ENCODE peak calls at places on chromosomes 4 and X, in five cellular contexts. One of them, this sample, is unnamed.

GRCh38 chr4:82172186-82172585 is 201.6 kb downstream of the HNRNPD start:
- DNase-seq in neural progenitor cell: no peak
- DNase-seq in fibroblast of the aortic adventitia: no peak
- DNase-seq in ascending aorta: no peak
- DNase-seq in cardiac fibroblast: no peak
- DNase-seq in this sample: no peak

GRCh38 chr4:36215627-36216026 is 28.7 kb downstream of the ARAP2 start:
- DNase-seq in cardiac fibroblast: no peak
- DNase-seq in ascending aorta: no peak
- DNase-seq in neural progenitor cell: no peak
- DNase-seq in fibroblast of the aortic adventitia: no peak
- DNase-seq in this sample: no peak

GRCh38 chr4:105306158-105306781 is 159.6 kb downstream of the TET2 start:
- DNase-seq in fibroblast of the aortic adventitia: no peak
- DNase-seq in ascending aorta: no peak
- DNase-seq in cardiac fibroblast: peak
- DNase-seq in neural progenitor cell: no peak
- DNase-seq in this sample: no peak

GRCh38 chr4:82467442-82467841 is 37.1 kb downstream of the ENOPH1 start:
- DNase-seq in ascending aorta: no peak
- DNase-seq in neural progenitor cell: no peak
- DNase-seq in cardiac fibroblast: peak
- DNase-seq in fibroblast of the aortic adventitia: peak
- DNase-seq in this sample: no peak

GRCh38 chr4:55184600-55185523 is 59.5 kb upstream of the KDR start:
- DNase-seq in cardiac fibroblast: peak
- DNase-seq in ascending aorta: no peak
- DNase-seq in neural progenitor cell: no peak
- DNase-seq in fibroblast of the aortic adventitia: peak
- DNase-seq in this sample: peak

GRCh38 chr4:52234539-52235174 is 183.6 kb downstream of the SPATA18 start:
- DNase-seq in neural progenitor cell: peak
- DNase-seq in ascending aorta: no peak
- DNase-seq in fibroblast of the aortic adventitia: peak
- DNase-seq in cardiac fibroblast: peak
- DNase-seq in this sample: peak

GRCh38 chr4:124177647-124178425 is 534.7 kb downstream of the ANKRD50 start:
- DNase-seq in ascending aorta: no peak
- DNase-seq in neural progenitor cell: no peak
- DNase-seq in cardiac fibroblast: peak
- DNase-seq in fibroblast of the aortic adventitia: peak
- DNase-seq in this sample: peak

GRCh38 chr4:5045099-5045498 is 6.2 kb upstream of the STK32B start:
- DNase-seq in neural progenitor cell: no peak
- DNase-seq in ascending aorta: no peak
- DNase-seq in cardiac fibroblast: no peak
- DNase-seq in fibroblast of the aortic adventitia: no peak
- DNase-seq in this sample: peak

GRCh38 chr4:84563002-84563401 is 19.9 kb upstream of the CDS1 start:
- DNase-seq in cardiac fibroblast: no peak
- DNase-seq in fibroblast of the aortic adventitia: no peak
- DNase-seq in ascending aorta: no peak
- DNase-seq in neural progenitor cell: no peak
- DNase-seq in this sample: no peak

GRCh38 chr4:47722176-47722575 is 115.7 kb downstream of the CORIN start:
- DNase-seq in ascending aorta: no peak
- DNase-seq in cardiac fibroblast: no peak
- DNase-seq in fibroblast of the aortic adventitia: no peak
- DNase-seq in neural progenitor cell: no peak
- DNase-seq in this sample: no peak

GRCh38 chr4:39620551-39620950 is 18.1 kb downstream of the SMIM14 start:
- DNase-seq in neural progenitor cell: no peak
- DNase-seq in ascending aorta: no peak
- DNase-seq in cardiac fibroblast: no peak
- DNase-seq in fibroblast of the aortic adventitia: peak
- DNase-seq in this sample: no peak

GRCh38 chr4:1566838-1567518 is 117.1 kb downstream of the FAM53A start:
- DNase-seq in neural progenitor cell: no peak
- DNase-seq in ascending aorta: no peak
- DNase-seq in cardiac fibroblast: no peak
- DNase-seq in fibroblast of the aortic adventitia: no peak
- DNase-seq in this sample: no peak

GRCh38 chr4:81635747-81636146 is 164.0 kb upstream of the RASGEF1B start:
- DNase-seq in neural progenitor cell: no peak
- DNase-seq in cardiac fibroblast: no peak
- DNase-seq in ascending aorta: peak
- DNase-seq in fibroblast of the aortic adventitia: no peak
- DNase-seq in this sample: peak

GRCh38 chr4:1471443-1472147 is 65.4 kb upstream of the NKX1-1 start:
- DNase-seq in neural progenitor cell: no peak
- DNase-seq in fibroblast of the aortic adventitia: peak
- DNase-seq in cardiac fibroblast: no peak
- DNase-seq in ascending aorta: no peak
- DNase-seq in this sample: no peak

GRCh38 chr4:140427919-140428471 is 547 bp upstream of the CLGN start:
- DNase-seq in neural progenitor cell: no peak
- DNase-seq in cardiac fibroblast: no peak
- DNase-seq in ascending aorta: no peak
- DNase-seq in fibroblast of the aortic adventitia: peak
- DNase-seq in this sample: no peak

GRCh38 chr4:128357286-128357685 is 69.7 kb upstream of the PGRMC2 start:
- DNase-seq in fibroblast of the aortic adventitia: peak
- DNase-seq in cardiac fibroblast: peak
- DNase-seq in neural progenitor cell: no peak
- DNase-seq in ascending aorta: no peak
- DNase-seq in this sample: no peak

GRCh38 chr4:183628189-183628588 is 30.8 kb downstream of the RWDD4 start:
- DNase-seq in ascending aorta: no peak
- DNase-seq in cardiac fibroblast: no peak
- DNase-seq in fibroblast of the aortic adventitia: no peak
- DNase-seq in neural progenitor cell: no peak
- DNase-seq in this sample: no peak

GRCh38 chr4:19945979-19946380 is 305.7 kb upstream of the SLIT2 start:
- DNase-seq in fibroblast of the aortic adventitia: peak
- DNase-seq in neural progenitor cell: no peak
- DNase-seq in cardiac fibroblast: peak
- DNase-seq in ascending aorta: no peak
- DNase-seq in this sample: peak

GRCh38 chr4:98630804-98631454 is 27.5 kb downstream of the TSPAN5 start:
- DNase-seq in ascending aorta: no peak
- DNase-seq in fibroblast of the aortic adventitia: peak
- DNase-seq in cardiac fibroblast: no peak
- DNase-seq in neural progenitor cell: no peak
- DNase-seq in this sample: no peak

GRCh38 chrX:153440556-153441135 is 5.2 kb downstream of the TREX2 start:
- DNase-seq in neural progenitor cell: no peak
- DNase-seq in ascending aorta: no peak
- DNase-seq in cardiac fibroblast: no peak
- DNase-seq in fibroblast of the aortic adventitia: no peak
- DNase-seq in this sample: no peak
- H3K4me3 ChIP-seq in neural progenitor cell: no peak
- H3K4me3 ChIP-seq in ascending aorta: no peak
- H3K4me3 ChIP-seq in cardiac fibroblast: no peak
- H3K4me3 ChIP-seq in fibroblast of the aortic adventitia: no peak
- H3K4me3 ChIP-seq in this sample: no peak

GRCh38 chr4:26084414-26084813 is 170.4 kb downstream of the SMIM20 start:
- DNase-seq in fibroblast of the aortic adventitia: no peak
- DNase-seq in ascending aorta: no peak
- DNase-seq in cardiac fibroblast: no peak
- DNase-seq in neural progenitor cell: no peak
- DNase-seq in this sample: no peak
- TF ChIP-seq CTCF in fibroblast of the aortic adventitia: peak
- TF ChIP-seq CTCF in ascending aorta: no peak
- TF ChIP-seq CTCF in cardiac fibroblast: no peak
- TF ChIP-seq CTCF in neural progenitor cell: no peak
- TF ChIP-seq CTCF in this sample: no peak

GRCh38 chr4:10803944-10804343 is 119.4 kb upstream of the CLNK start:
- DNase-seq in fibroblast of the aortic adventitia: no peak
- DNase-seq in ascending aorta: no peak
- DNase-seq in cardiac fibroblast: no peak
- DNase-seq in neural progenitor cell: no peak
- DNase-seq in this sample: no peak

GRCh38 chr4:10808591-10808990 is 124.0 kb upstream of the CLNK start:
- DNase-seq in ascending aorta: no peak
- DNase-seq in neural progenitor cell: no peak
- DNase-seq in cardiac fibroblast: peak
- DNase-seq in fibroblast of the aortic adventitia: peak
- DNase-seq in this sample: peak

GRCh38 chr4:10809905-10810304 is 125.3 kb upstream of the CLNK start:
- DNase-seq in neural progenitor cell: no peak
- DNase-seq in cardiac fibroblast: no peak
- DNase-seq in ascending aorta: no peak
- DNase-seq in fibroblast of the aortic adventitia: no peak
- DNase-seq in this sample: no peak

GRCh38 chr4:10810411-10810810 is 125.8 kb upstream of the CLNK start:
- DNase-seq in cardiac fibroblast: no peak
- DNase-seq in fibroblast of the aortic adventitia: no peak
- DNase-seq in ascending aorta: no peak
- DNase-seq in neural progenitor cell: no peak
- DNase-seq in this sample: no peak

DNA sequence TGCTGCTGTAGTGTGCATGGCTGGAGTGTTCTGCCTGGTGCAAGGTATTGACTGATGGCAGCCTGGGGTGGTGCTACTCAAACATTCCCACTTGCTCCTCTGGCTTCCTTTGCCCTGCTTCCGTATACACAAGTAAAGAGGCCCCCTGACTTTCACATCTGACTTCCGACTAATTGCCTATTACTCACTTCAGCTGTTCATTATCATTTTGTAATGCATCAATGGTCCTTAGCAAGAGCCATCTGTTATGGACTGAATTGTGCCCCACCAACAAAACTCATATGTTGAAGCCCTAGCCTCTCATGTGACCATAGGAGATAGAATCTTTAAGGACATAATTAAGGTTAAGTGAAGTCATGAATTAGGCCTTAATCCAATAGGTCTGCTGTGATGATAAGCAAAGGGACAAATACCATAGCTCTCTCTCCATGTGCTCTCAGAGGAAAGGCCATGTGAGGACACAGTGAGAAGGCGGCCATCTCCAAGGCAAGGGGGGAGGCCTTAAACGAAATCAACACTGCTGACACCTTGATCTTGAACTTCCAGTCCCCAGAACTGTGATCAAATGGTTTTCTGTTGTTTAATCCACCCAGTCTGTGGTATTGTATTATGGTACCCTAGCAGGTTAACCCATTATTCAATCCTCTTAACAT is 122.6 kb upstream of the CLNK start:
- DNase-seq in ascending aorta: no peak
- DNase-seq in fibroblast of the aortic adventitia: no peak
- DNase-seq in cardiac fibroblast: no peak
- DNase-seq in neural progenitor cell: no peak
- DNase-seq in this sample: no peak
- H3K4me3 ChIP-seq in ascending aorta: no peak
- H3K4me3 ChIP-seq in fibroblast of the aortic adventitia: no peak
- H3K4me3 ChIP-seq in cardiac fibroblast: no peak
- H3K4me3 ChIP-seq in neural progenitor cell: no peak
- H3K4me3 ChIP-seq in this sample: no peak

GRCh38 chr4:15255537-15255936 is 172.3 kb upstream of the C1QTNF7 start:
- DNase-seq in neural progenitor cell: no peak
- DNase-seq in ascending aorta: no peak
- DNase-seq in fibroblast of the aortic adventitia: no peak
- DNase-seq in cardiac fibroblast: no peak
- DNase-seq in this sample: no peak
- TF ChIP-seq CTCF in neural progenitor cell: no peak
- TF ChIP-seq CTCF in ascending aorta: no peak
- TF ChIP-seq CTCF in fibroblast of the aortic adventitia: no peak
- TF ChIP-seq CTCF in cardiac fibroblast: no peak
- TF ChIP-seq CTCF in this sample: no peak

GRCh38 chrX:2479420-2479780 is 21.4 kb downstream of the DHRSX start:
- DNase-seq in ascending aorta: no peak
- DNase-seq in cardiac fibroblast: no peak
- DNase-seq in fibroblast of the aortic adventitia: no peak
- DNase-seq in neural progenitor cell: no peak
- DNase-seq in this sample: no peak
- H3K4me3 ChIP-seq in ascending aorta: no peak
- H3K4me3 ChIP-seq in cardiac fibroblast: no peak
- H3K4me3 ChIP-seq in fibroblast of the aortic adventitia: no peak
- H3K4me3 ChIP-seq in neural progenitor cell: no peak
- H3K4me3 ChIP-seq in this sample: no peak

This sample was measured in cardiac muscle cell.